ENCODE peak calls at places on chromosomes 4 and X, in five cellular contexts. D is HCT116, S is IMR-90, I is breast epithelium, A is sigmoid colon. K is an unnamed sample.

GRCh38 chrX:30702736-30703135 is 49.5 kb downstream of the GK start:
- DNase-seq in D (no peak), I (no peak), S (peak; percentile 91), A (no peak), K (no peak)

GRCh38 chr4:150743564-150744342 is 161.8 kb downstream of the MAB21L2 start:
- DNase-seq in I (no peak), A (no peak), D (no peak), S (peak; percentile 21), K (no peak)

GRCh38 chr4:75889537-75890199 is 12.6 kb downstream of the PPEF2 start:
- DNase-seq in A (no peak), I (no peak), D (no peak), S (no peak), K (no peak)

GRCh38 chr4:111986125-111986524 is 159.1 kb upstream of the FAM241A start:
- DNase-seq in D (no peak), A (no peak), S (no peak), I (no peak), K (no peak)

GRCh38 chr4:130896920-130897319 is 1801.0 kb downstream of the C4orf33 start:
- DNase-seq in S (no peak), A (no peak), D (no peak), I (no peak), K (no peak)

GRCh38 chr4:139295317-139296299 is 5.7 kb upstream of the NAA15 start:
- DNase-seq in I (peak; percentile 97), D (peak; percentile 82), A (peak; percentile 98), S (peak; percentile 91), K (peak; percentile 81)

GRCh38 chr4:66929748-66930147 is 615.6 kb downstream of the CENPC start:
- DNase-seq in A (no peak), I (no peak), D (no peak), S (no peak), K (no peak)

GRCh38 chr4:90137545-90137944 is 10.4 kb downstream of the CCSER1 start:
- DNase-seq in D (no peak), I (no peak), S (peak; percentile 7), A (no peak), K (no peak)

GRCh38 chr4:186166852-186167512 is 24.4 kb upstream of the CYP4V2 start:
- DNase-seq in D (no peak), S (no peak), A (no peak), I (no peak), K (no peak)

GRCh38 chr4:127781303-127782024 is 658 bp upstream of the HSPA4L start:
- DNase-seq in I (peak; percentile 61), S (peak; percentile 15), D (no peak), A (peak; percentile 77), K (no peak)

GRCh38 chrX:5976332-5976731 is 252.3 kb downstream of the NLGN4X start:
- DNase-seq in S (no peak), I (no peak), D (no peak), A (no peak), K (no peak)

GRCh38 chrX:68841251-68842049 is 12.6 kb downstream of the EFNB1 start:
- DNase-seq in S (no peak), I (no peak), A (no peak), D (no peak), K (no peak)

GRCh38 chrX:73821921-73822559 is 259.0 kb downstream of the CHIC1 start:
- DNase-seq in S (no peak), I (no peak), A (no peak), D (no peak), K (no peak)

GRCh38 chr4:31228068-31228467 is 507.9 kb downstream of the PCDH7 start:
- DNase-seq in D (no peak), S (no peak), A (no peak), I (no peak), K (no peak)

GRCh38 chr4:173318648-173319211 is 15.4 kb downstream of the HMGB2 start:
- DNase-seq in I (no peak), S (peak; percentile 74), D (peak; percentile 15), A (no peak), K (no peak)

GRCh38 chr4:14196141-14196540 is 568.6 kb upstream of the BOD1L1 start:
- DNase-seq in D (no peak), A (no peak), I (no peak), S (peak; percentile 69), K (no peak)

GRCh38 chrX:10902001-10902400 is 209.1 kb upstream of the HCCS start:
- DNase-seq in D (no peak), A (no peak), I (no peak), S (peak; percentile 65), K (no peak)

GRCh38 chr4:101288365-101289145 is 58.8 kb downstream of the PPP3CA start:
- DNase-seq in I (no peak), S (peak; percentile 32), A (no peak), D (no peak), K (no peak)

GRCh38 chrX:126165721-126166401 is at the start of gene DCAF12L2:
- DNase-seq in I (no peak), D (no peak), S (no peak), A (peak; percentile 57), K (no peak)

GRCh38 chr4:18294846-18295245 is 273.3 kb upstream of the LCORL start:
- DNase-seq in A (no peak), I (no peak), D (no peak), S (no peak), K (no peak)

GRCh38 chrX:38327007-38327774 is at the start of gene RPGR:
- DNase-seq in A (peak; percentile 97), I (peak; percentile 93), D (peak; percentile 79), S (peak; percentile 91), K (peak; percentile 73)
- TF ChIP-seq POLR2A in A (no peak), I (no peak), D (no peak), S (peak; percentile 53), K (peak; percentile 56)

GRCh38 chr4:102501176-102501634 is at the start of gene NFKB1:
- DNase-seq in I (peak; percentile 60), A (peak; percentile 82), D (no peak), S (peak; percentile 89), K (peak; percentile 8)
- TF ChIP-seq POLR2A in I (no peak), A (no peak), D (peak; percentile 31), S (peak; percentile 72), K (no peak)

GRCh38 chr4:3204021-3204431 is 44.9 kb upstream of the MSANTD1 start:
- DNase-seq in S (peak; percentile 67), D (no peak), I (no peak), A (peak; percentile 90), K (no peak)
- TF ChIP-seq POLR2A in S (no peak), D (no peak), I (no peak), A (no peak), K (no peak)

GRCh38 chr4:26139310-26139924 is 181.4 kb upstream of the RBPJ start:
- DNase-seq in D (no peak), I (no peak), S (no peak), A (no peak), K (no peak)

GRCh38 chr4:26136615-26137014 is 184.2 kb upstream of the RBPJ start:
- DNase-seq in S (no peak), A (no peak), D (no peak), I (no peak), K (no peak)

GRCh38 chr4:26141101-26141830 is 179.5 kb upstream of the RBPJ start:
- DNase-seq in S (no peak), A (no peak), D (no peak), I (no peak), K (no peak)

GRCh38 chr4:26141916-26142638 is 178.7 kb upstream of the RBPJ start:
- DNase-seq in I (no peak), D (no peak), A (peak; percentile 90), S (peak; percentile 83), K (no peak)

GRCh38 chr4:26140150-26140898 is 180.5 kb upstream of the RBPJ start:
- DNase-seq in A (peak; percentile 80), D (no peak), I (no peak), S (peak; percentile 59), K (no peak)
- TF ChIP-seq POLR2A in A (no peak), D (no peak), I (no peak), S (no peak), K (no peak)

GRCh38 chr4:120096508-120097297 is 30.1 kb upstream of the MAD2L1 start:
- DNase-seq in S (peak; percentile 5), D (no peak), A (no peak), I (no peak), K (no peak)
- TF ChIP-seq POLR2A in S (no peak), D (no peak), A (no peak), I (no peak), K (no peak)

GRCh38 chr4:106021737-106022410 is 126.6 kb downstream of the NPNT start:
- DNase-seq in D (no peak), S (no peak), A (no peak), I (no peak), K (no peak)

GRCh38 chr4:106017975-106018374 is 122.7 kb downstream of the NPNT start:
- DNase-seq in I (no peak), S (no peak), D (no peak), A (no peak), K (no peak)

GRCh38 chr4:106019771-106020170 is 124.5 kb downstream of the NPNT start:
- DNase-seq in A (no peak), S (peak; percentile 27), I (no peak), D (no peak), K (no peak)

GRCh38 chr4:106022454-106022853 is 127.2 kb downstream of the NPNT start:
- DNase-seq in I (no peak), D (no peak), A (no peak), S (no peak), K (no peak)
- TF ChIP-seq POLR2A in I (no peak), D (no peak), A (no peak), S (no peak), K (no peak)

GRCh38 chr4:167897116-167897515 is 195.2 kb upstream of the ANXA10 start:
- DNase-seq in D (peak; percentile 23), A (no peak), I (no peak), S (peak; percentile 63), K (no peak)
- TF ChIP-seq POLR2A in D (no peak), A (no peak), I (no peak), S (no peak), K (no peak)

DNA sequence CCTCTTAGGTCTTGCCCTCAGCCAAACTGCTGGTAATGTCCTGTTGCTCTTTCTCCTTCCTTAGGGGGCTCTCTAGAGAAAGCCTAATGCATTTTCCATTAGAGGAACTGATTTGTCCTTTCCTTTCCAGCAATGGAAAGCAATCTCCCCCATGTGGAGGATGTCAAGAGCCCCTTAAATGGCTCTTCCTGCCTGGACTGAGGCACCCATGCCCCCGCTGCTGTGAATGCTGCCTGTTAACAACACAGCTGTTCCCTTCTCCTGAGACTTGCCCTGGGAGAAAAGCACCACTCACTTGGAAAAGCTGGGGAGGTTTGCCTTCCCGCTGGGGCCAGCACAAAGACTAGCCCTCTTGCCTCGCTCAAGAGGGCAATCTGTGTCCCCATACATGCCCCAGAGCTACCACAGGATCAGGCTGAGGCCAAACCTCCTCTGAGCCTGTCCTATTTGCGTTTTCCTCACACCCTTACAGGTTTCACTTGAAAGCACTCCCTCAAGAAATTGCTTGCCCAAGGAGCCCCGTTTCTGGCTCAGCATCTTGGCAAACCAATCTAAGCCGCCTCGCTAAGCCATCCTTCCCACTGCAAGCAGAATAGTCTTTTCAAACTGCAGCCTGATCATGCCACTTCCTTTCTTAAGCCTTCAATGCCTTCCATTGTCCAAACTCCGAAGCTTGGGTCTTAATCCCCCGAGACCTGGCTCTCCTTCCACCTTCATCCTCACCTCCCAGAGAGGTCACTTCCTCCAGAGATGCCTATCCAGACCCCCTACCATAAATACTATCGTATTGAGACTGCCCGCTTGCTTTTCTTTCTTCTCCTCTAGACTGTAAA is 23.2 kb upstream of the SMIM20 start:
- DNase-seq in I (no peak), A (no peak), S (no peak), D (no peak), K (no peak)
- TF ChIP-seq POLR2A in I (no peak), A (no peak), S (no peak), D (no peak), K (no peak)

GRCh38 chrX:54999717-55000598 is at the start of gene APEX2:
- DNase-seq in S (peak; percentile 91), I (peak; percentile 89), D (peak; percentile 83), A (peak; percentile 96), K (peak; percentile 58)
- TF ChIP-seq POLR2A in S (peak; percentile 85), I (peak; percentile 75), D (peak; percentile 34), A (peak; percentile 77), K (peak; percentile 83)